ENCODE peak calls at places on chromosomes 13 and 19, in eight cellular contexts. E is GM13976, J is PC-9, H is natural killer cell, Z is cardiac fibroblast, M is left ventricle myocardium inferior, C is fibroblast of lung, V is Calu3. K is an unnamed sample.

GRCh38 chr13:67155898-67156717 is 74.0 kb downstream of the PCDH9 start:
- DNase-seq in E (no peak), J (no peak), H (no peak), Z (no peak), M (no peak), C (no peak), V (no peak), K (no peak)

GRCh38 chr19:41307954-41308449 is 2.0 kb upstream of the CCDC97 start:
- DNase-seq in E (no peak), J (no peak), H (peak), Z (no peak), M (no peak), C (no peak), V (no peak), K (no peak)

GRCh38 chr13:107124129-107124718 is 556.3 kb upstream of the ARGLU1 start:
- DNase-seq in E (no peak), J (peak), H (no peak), Z (peak), M (no peak), C (peak), V (no peak), K (no peak)

GRCh38 chr19:48186015-48186414 is 15.5 kb downstream of the ZSWIM9 start:
- DNase-seq in E (no peak), J (no peak), H (no peak), Z (no peak), M (no peak), C (no peak), V (no peak), K (no peak)

GRCh38 chr13:31781064-31781463 is 41.7 kb downstream of the RXFP2 start:
- DNase-seq in E (no peak), J (no peak), H (no peak), Z (no peak), M (no peak), C (no peak), V (no peak), K (no peak)

GRCh38 chr19:43380771-43381386 is 27.4 kb downstream of the CD177 start:
- DNase-seq in E (peak), J (no peak), H (no peak), Z (no peak), M (no peak), C (no peak), V (no peak), K (peak)

GRCh38 chr13:97873398-97873797 is 80.1 kb upstream of the IPO5 start:
- DNase-seq in E (no peak), J (no peak), H (no peak), Z (no peak), M (no peak), C (no peak), V (no peak), K (no peak)

GRCh38 chr19:14556662-14557188 is 15.1 kb downstream of the NDUFB7 start:
- DNase-seq in E (peak), J (peak), H (peak), Z (peak), M (peak), C (peak), V (peak), K (peak)

GRCh38 chr13:106997219-106997618 is 429.3 kb upstream of the ARGLU1 start:
- DNase-seq in E (no peak), J (no peak), H (no peak), Z (no peak), M (no peak), C (peak), V (no peak), K (no peak)

GRCh38 chr19:42301646-42302204 is at the start of gene PRR19:
- DNase-seq in E (no peak), J (no peak), H (no peak), Z (no peak), M (no peak), C (no peak), V (no peak), K (no peak)

GRCh38 chr13:33543631-33544030 is 258.1 kb upstream of the STARD13 start:
- DNase-seq in E (no peak), J (no peak), H (no peak), Z (peak), M (no peak), C (peak), V (no peak), K (no peak)

GRCh38 chr13:33541962-33542308 is 256.4 kb upstream of the STARD13 start:
- DNase-seq in E (no peak), J (no peak), H (no peak), Z (no peak), M (no peak), C (no peak), V (no peak), K (no peak)

GRCh38 chr13:33544308-33544707 is 258.8 kb upstream of the STARD13 start:
- DNase-seq in E (no peak), J (no peak), H (no peak), Z (no peak), M (no peak), C (no peak), V (no peak), K (no peak)

GRCh38 chr13:33543089-33543459 is 257.5 kb upstream of the STARD13 start:
- DNase-seq in E (no peak), J (no peak), H (no peak), Z (no peak), M (no peak), C (no peak), V (no peak), K (no peak)

GRCh38 chr13:33542309-33543088 is 256.9 kb upstream of the STARD13 start:
- DNase-seq in E (peak), J (peak), H (peak), Z (peak), M (peak), C (peak), V (peak), K (peak)
- TF ChIP-seq CTCF in E (peak), J (peak), H (peak), Z (peak), M (peak), C (peak), V (peak), K (peak)

DNA sequence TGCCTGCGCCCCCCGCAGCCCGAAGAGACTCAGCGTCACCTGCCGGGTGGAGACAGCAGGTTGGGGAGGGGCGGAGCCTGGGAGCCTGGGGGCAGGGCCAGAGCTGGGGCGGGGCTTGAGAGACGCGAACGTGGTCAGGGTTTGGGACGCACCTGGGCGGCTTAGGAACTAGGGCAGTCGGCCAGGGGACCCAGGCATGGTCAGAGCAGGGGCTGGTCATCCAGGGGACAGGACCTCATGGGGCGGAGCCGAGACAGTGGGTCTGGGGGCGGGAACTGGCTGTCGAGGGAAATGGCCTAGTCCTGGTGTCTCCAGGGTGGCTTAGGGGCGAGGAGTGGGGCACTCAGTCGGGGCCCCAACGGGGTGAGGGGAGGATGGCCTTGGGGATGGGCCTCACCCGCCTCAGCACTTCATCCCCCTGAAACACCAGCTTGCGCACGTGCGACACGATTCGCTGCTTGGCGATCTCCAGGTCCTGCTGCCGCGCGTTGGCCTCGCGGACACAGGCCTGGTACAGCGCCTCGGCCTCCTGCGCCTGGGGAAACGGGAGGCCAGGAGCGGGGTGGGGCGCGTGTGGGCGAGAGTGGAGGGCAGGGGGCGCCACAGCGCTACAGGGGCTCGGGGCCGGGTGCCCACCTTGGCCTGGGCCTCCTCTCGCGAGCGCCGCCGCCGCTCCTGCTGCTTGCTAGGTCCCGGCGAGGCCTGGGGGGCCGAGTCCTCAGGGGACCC is 5.8 kb downstream of the GMIP start:
- DNase-seq in E (no peak), J (no peak), H (no peak), Z (no peak), M (no peak), C (no peak), V (no peak), K (no peak)
- TF ChIP-seq CTCF in E (no peak), J (no peak), H (no peak), Z (no peak), M (no peak), C (no peak), V (no peak), K (no peak)

GRCh38 chr19:1106841-1107654 is 3.3 kb downstream of the GPX4 start:
- DNase-seq in E (no peak), J (peak), H (no peak), Z (peak), M (no peak), C (peak), V (peak), K (no peak)
- TF ChIP-seq CTCF in E (peak), J (no peak), H (no peak), Z (peak), M (no peak), C (no peak), V (no peak), K (peak)

DNA sequence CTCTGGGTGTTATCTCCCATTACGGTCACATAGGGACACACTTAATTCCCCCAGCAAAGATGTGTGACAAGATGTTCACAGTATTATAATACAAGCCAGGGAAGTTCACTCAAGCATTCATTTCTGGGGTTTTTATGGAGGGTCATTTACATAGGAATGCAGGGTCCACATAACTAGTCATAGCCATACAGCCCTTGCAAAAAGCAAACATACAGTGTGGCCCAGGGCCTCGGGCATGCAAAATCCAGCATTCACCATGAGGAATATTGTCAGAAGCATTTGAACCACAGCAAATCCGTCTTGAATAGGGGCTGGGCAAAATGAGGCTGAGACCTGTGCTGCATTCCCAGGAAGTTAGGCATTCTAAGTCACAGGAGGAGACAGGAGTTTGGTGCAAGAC is 13.0 kb upstream of the ZNF460 start:
- DNase-seq in E (no peak), J (no peak), H (no peak), Z (no peak), M (no peak), C (no peak), V (no peak), K (no peak)
- TF ChIP-seq CTCF in E (no peak), J (no peak), H (no peak), Z (no peak), M (no peak), C (no peak), V (no peak), K (no peak)

GRCh38 chr19:36058481-36059179 is 3.9 kb downstream of the WDR62 start:
- DNase-seq in E (no peak), J (no peak), H (no peak), Z (no peak), M (no peak), C (no peak), V (no peak), K (no peak)

GRCh38 chr19:36051236-36051635 is 2.8 kb downstream of the THAP8 start:
- DNase-seq in E (no peak), J (no peak), H (no peak), Z (no peak), M (no peak), C (no peak), V (peak), K (no peak)

GRCh38 chr19:36051637-36052036 is 2.4 kb downstream of the THAP8 start:
- DNase-seq in E (no peak), J (no peak), H (no peak), Z (no peak), M (no peak), C (no peak), V (no peak), K (no peak)

GRCh38 chr19:36054733-36055686 is at the start of gene WDR62:
- DNase-seq in E (peak), J (peak), H (peak), Z (no peak), M (peak), C (no peak), V (peak), K (peak)

GRCh38 chr19:36054119-36054732 is at the start of gene THAP8:
- DNase-seq in E (peak), J (peak), H (peak), Z (peak), M (peak), C (peak), V (peak), K (peak)
- TF ChIP-seq CTCF in E (peak), J (peak), H (peak), Z (peak), M (peak), C (peak), V (peak), K (peak)

K was measured in GM20000.